ENCODE peak calls at places on chromosome 17, in ten cellular contexts. One of them, this sample, is unnamed.

GRCh38 chr17:19671433-19671832 is 22.9 kb downstream of the ALDH3A2 start:
- DNase-seq in H1: no peak
- DNase-seq in foreskin keratinocyte: no peak
- DNase-seq in ascending aorta: no peak
- DNase-seq in mammary epithelial cell: no peak
- DNase-seq in heart left ventricle: no peak
- DNase-seq in HCT116: no peak
- DNase-seq in stomach: no peak
- DNase-seq in CD4-positive, alpha-beta T cell: no peak
- DNase-seq in K562: no peak
- DNase-seq in this sample: no peak

GRCh38 chr17:1972429-1973160 is 52.5 kb downstream of the RTN4RL1 start:
- DNase-seq in foreskin keratinocyte: no peak
- DNase-seq in K562: no peak
- DNase-seq in stomach: no peak
- DNase-seq in H1: no peak
- DNase-seq in ascending aorta: no peak
- DNase-seq in CD4-positive, alpha-beta T cell: no peak
- DNase-seq in mammary epithelial cell: no peak
- DNase-seq in HCT116: no peak
- DNase-seq in heart left ventricle: peak
- DNase-seq in this sample: no peak

GRCh38 chr17:58513913-58514794 is at the start of gene MTMR4:
- DNase-seq in CD4-positive, alpha-beta T cell: peak
- DNase-seq in mammary epithelial cell: peak
- DNase-seq in ascending aorta: peak
- DNase-seq in stomach: peak
- DNase-seq in K562: peak
- DNase-seq in H1: peak
- DNase-seq in heart left ventricle: peak
- DNase-seq in foreskin keratinocyte: peak
- DNase-seq in HCT116: peak
- DNase-seq in this sample: peak

GRCh38 chr17:8015957-8016631 is 13.7 kb downstream of the GUCY2D start:
- DNase-seq in mammary epithelial cell: no peak
- DNase-seq in K562: peak
- DNase-seq in HCT116: no peak
- DNase-seq in heart left ventricle: no peak
- DNase-seq in foreskin keratinocyte: no peak
- DNase-seq in ascending aorta: no peak
- DNase-seq in CD4-positive, alpha-beta T cell: peak
- DNase-seq in H1: peak
- DNase-seq in stomach: peak
- DNase-seq in this sample: no peak

GRCh38 chr17:76734080-76734840 is 2.9 kb downstream of the SRSF2 start:
- DNase-seq in heart left ventricle: no peak
- DNase-seq in H1: no peak
- DNase-seq in ascending aorta: no peak
- DNase-seq in foreskin keratinocyte: no peak
- DNase-seq in HCT116: no peak
- DNase-seq in mammary epithelial cell: no peak
- DNase-seq in CD4-positive, alpha-beta T cell: no peak
- DNase-seq in stomach: no peak
- DNase-seq in K562: no peak
- DNase-seq in this sample: no peak

GRCh38 chr17:19785854-19786253 is 37.8 kb upstream of the ALDH3A1 start:
- DNase-seq in CD4-positive, alpha-beta T cell: no peak
- DNase-seq in H1: no peak
- DNase-seq in HCT116: no peak
- DNase-seq in K562: no peak
- DNase-seq in stomach: no peak
- DNase-seq in heart left ventricle: no peak
- DNase-seq in mammary epithelial cell: no peak
- DNase-seq in foreskin keratinocyte: no peak
- DNase-seq in ascending aorta: no peak
- DNase-seq in this sample: no peak

GRCh38 chr17:71846561-71846960 is 274.3 kb upstream of the SOX9 start:
- DNase-seq in ascending aorta: no peak
- DNase-seq in H1: no peak
- DNase-seq in CD4-positive, alpha-beta T cell: no peak
- DNase-seq in K562: no peak
- DNase-seq in heart left ventricle: no peak
- DNase-seq in HCT116: no peak
- DNase-seq in foreskin keratinocyte: no peak
- DNase-seq in stomach: no peak
- DNase-seq in mammary epithelial cell: no peak
- DNase-seq in this sample: no peak

GRCh38 chr17:48546924-48547838 is 2.3 kb upstream of the HOXB2 start:
- DNase-seq in K562: peak
- DNase-seq in heart left ventricle: no peak
- DNase-seq in stomach: no peak
- DNase-seq in H1: no peak
- DNase-seq in foreskin keratinocyte: no peak
- DNase-seq in mammary epithelial cell: peak
- DNase-seq in CD4-positive, alpha-beta T cell: no peak
- DNase-seq in ascending aorta: no peak
- DNase-seq in HCT116: no peak
- DNase-seq in this sample: no peak

GRCh38 chr17:15432807-15433547 is 34.4 kb downstream of the CDRT4 start:
- DNase-seq in ascending aorta: no peak
- DNase-seq in CD4-positive, alpha-beta T cell: no peak
- DNase-seq in H1: no peak
- DNase-seq in K562: no peak
- DNase-seq in HCT116: no peak
- DNase-seq in foreskin keratinocyte: no peak
- DNase-seq in stomach: no peak
- DNase-seq in heart left ventricle: no peak
- DNase-seq in mammary epithelial cell: no peak
- DNase-seq in this sample: no peak

GRCh38 chr17:78458739-78459335 is 80.4 kb downstream of the PGS1 start:
- DNase-seq in CD4-positive, alpha-beta T cell: no peak
- DNase-seq in H1: no peak
- DNase-seq in heart left ventricle: no peak
- DNase-seq in stomach: no peak
- DNase-seq in K562: no peak
- DNase-seq in HCT116: no peak
- DNase-seq in ascending aorta: no peak
- DNase-seq in mammary epithelial cell: no peak
- DNase-seq in foreskin keratinocyte: no peak
- DNase-seq in this sample: no peak

GRCh38 chr17:63963123-63963522 is 9.6 kb downstream of the SCN4A start:
- DNase-seq in heart left ventricle: peak
- DNase-seq in foreskin keratinocyte: no peak
- DNase-seq in HCT116: no peak
- DNase-seq in mammary epithelial cell: no peak
- DNase-seq in stomach: no peak
- DNase-seq in H1: no peak
- DNase-seq in ascending aorta: no peak
- DNase-seq in K562: no peak
- DNase-seq in CD4-positive, alpha-beta T cell: no peak
- DNase-seq in this sample: no peak

GRCh38 chr17:42050360-42051012 is at the start of gene C17orf113:
- DNase-seq in K562: peak
- DNase-seq in foreskin keratinocyte: no peak
- DNase-seq in H1: peak
- DNase-seq in mammary epithelial cell: peak
- DNase-seq in heart left ventricle: peak
- DNase-seq in HCT116: no peak
- DNase-seq in ascending aorta: no peak
- DNase-seq in stomach: peak
- DNase-seq in CD4-positive, alpha-beta T cell: peak
- DNase-seq in this sample: no peak
- TF ChIP-seq CTCF in K562: peak
- TF ChIP-seq CTCF in foreskin keratinocyte: peak
- TF ChIP-seq CTCF in H1: peak
- TF ChIP-seq CTCF in mammary epithelial cell: peak
- TF ChIP-seq CTCF in heart left ventricle: peak
- TF ChIP-seq CTCF in HCT116: peak
- TF ChIP-seq CTCF in ascending aorta: peak
- TF ChIP-seq CTCF in stomach: no peak
- TF ChIP-seq CTCF in CD4-positive, alpha-beta T cell: no peak
- TF ChIP-seq CTCF in this sample: peak

GRCh38 chr17:39629494-39629880 is 2.7 kb downstream of the PPP1R1B start:
- DNase-seq in CD4-positive, alpha-beta T cell: no peak
- DNase-seq in stomach: no peak
- DNase-seq in HCT116: no peak
- DNase-seq in ascending aorta: no peak
- DNase-seq in mammary epithelial cell: no peak
- DNase-seq in foreskin keratinocyte: no peak
- DNase-seq in H1: no peak
- DNase-seq in heart left ventricle: no peak
- DNase-seq in K562: no peak
- DNase-seq in this sample: no peak

GRCh38 chr17:39627717-39628516 is 1.2 kb downstream of the PPP1R1B start:
- DNase-seq in K562: no peak
- DNase-seq in HCT116: no peak
- DNase-seq in heart left ventricle: no peak
- DNase-seq in ascending aorta: no peak
- DNase-seq in foreskin keratinocyte: no peak
- DNase-seq in stomach: no peak
- DNase-seq in CD4-positive, alpha-beta T cell: no peak
- DNase-seq in mammary epithelial cell: no peak
- DNase-seq in H1: no peak
- DNase-seq in this sample: no peak

GRCh38 chr17:39628655-39629493 is 2.1 kb downstream of the PPP1R1B start:
- DNase-seq in ascending aorta: no peak
- DNase-seq in heart left ventricle: no peak
- DNase-seq in mammary epithelial cell: no peak
- DNase-seq in stomach: peak
- DNase-seq in foreskin keratinocyte: no peak
- DNase-seq in K562: no peak
- DNase-seq in HCT116: no peak
- DNase-seq in H1: no peak
- DNase-seq in CD4-positive, alpha-beta T cell: no peak
- DNase-seq in this sample: no peak

GRCh38 chr17:39631403-39631802 is 4.7 kb downstream of the PPP1R1B start:
- DNase-seq in heart left ventricle: no peak
- DNase-seq in stomach: no peak
- DNase-seq in ascending aorta: no peak
- DNase-seq in H1: no peak
- DNase-seq in HCT116: no peak
- DNase-seq in K562: no peak
- DNase-seq in foreskin keratinocyte: peak
- DNase-seq in mammary epithelial cell: peak
- DNase-seq in CD4-positive, alpha-beta T cell: no peak
- DNase-seq in this sample: peak

DNA sequence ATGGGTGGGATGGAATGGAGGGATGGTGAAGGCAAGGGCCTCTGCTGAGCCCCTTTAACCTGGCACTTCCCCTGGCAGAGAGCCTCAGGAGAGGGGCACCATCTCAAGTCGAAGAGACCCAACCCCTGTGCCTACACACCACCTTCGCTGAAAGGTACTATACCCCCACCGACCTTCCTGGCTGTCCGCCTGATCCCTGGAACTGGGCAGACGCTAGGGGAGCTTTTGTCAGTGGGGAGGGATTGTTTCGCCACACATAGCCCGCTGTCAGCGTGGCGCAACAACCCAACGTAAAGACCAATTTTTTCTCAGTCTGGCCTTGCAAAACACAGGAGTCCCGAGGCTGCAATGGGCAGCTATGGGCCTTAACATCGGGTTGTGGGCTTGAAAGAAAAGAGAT is 3.1 kb downstream of the PPP1R1B start:
- DNase-seq in HCT116: no peak
- DNase-seq in CD4-positive, alpha-beta T cell: no peak
- DNase-seq in ascending aorta: no peak
- DNase-seq in stomach: no peak
- DNase-seq in foreskin keratinocyte: no peak
- DNase-seq in mammary epithelial cell: no peak
- DNase-seq in K562: no peak
- DNase-seq in H1: no peak
- DNase-seq in heart left ventricle: no peak
- DNase-seq in this sample: peak
- TF ChIP-seq CTCF in HCT116: no peak
- TF ChIP-seq CTCF in CD4-positive, alpha-beta T cell: no peak
- TF ChIP-seq CTCF in ascending aorta: no peak
- TF ChIP-seq CTCF in stomach: no peak
- TF ChIP-seq CTCF in foreskin keratinocyte: no peak
- TF ChIP-seq CTCF in mammary epithelial cell: no peak
- TF ChIP-seq CTCF in K562: no peak
- TF ChIP-seq CTCF in H1: no peak
- TF ChIP-seq CTCF in heart left ventricle: no peak
- TF ChIP-seq CTCF in this sample: no peak

DNA sequence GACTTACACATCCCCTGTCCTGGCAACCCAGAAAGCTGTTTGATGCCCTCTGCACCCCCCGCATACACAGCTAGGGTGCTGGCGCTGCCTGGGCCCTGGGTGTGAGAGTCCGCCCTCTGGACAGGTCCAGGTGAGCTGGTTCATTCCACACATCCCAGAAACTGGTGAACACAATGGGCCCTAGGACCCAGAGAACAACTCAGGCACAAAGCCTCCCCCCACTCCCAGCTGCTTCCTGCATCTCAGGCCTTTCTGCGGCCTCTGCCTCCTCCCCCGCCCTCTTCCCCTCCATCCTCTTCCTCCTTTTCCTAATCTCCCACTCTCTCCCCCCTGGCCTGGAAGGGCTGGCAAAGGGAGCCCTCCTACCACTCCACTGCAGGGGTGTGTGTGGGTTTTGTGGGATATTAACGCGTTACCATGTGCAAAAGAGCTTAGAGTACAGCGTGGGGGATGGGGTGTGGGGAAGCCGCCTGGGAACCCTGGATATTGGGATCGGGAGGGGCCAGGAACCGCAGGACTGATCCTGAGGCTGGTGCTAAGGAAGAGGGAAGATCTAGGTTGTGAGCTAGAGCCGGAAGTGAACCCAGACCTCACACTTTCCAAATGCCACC is 1.6 kb upstream of the PPP1R9B start:
- DNase-seq in heart left ventricle: peak
- DNase-seq in H1: peak
- DNase-seq in K562: peak
- DNase-seq in HCT116: peak
- DNase-seq in foreskin keratinocyte: peak
- DNase-seq in ascending aorta: peak
- DNase-seq in CD4-positive, alpha-beta T cell: no peak
- DNase-seq in stomach: peak
- DNase-seq in mammary epithelial cell: peak
- DNase-seq in this sample: peak
- TF ChIP-seq CTCF in heart left ventricle: no peak
- TF ChIP-seq CTCF in H1: no peak
- TF ChIP-seq CTCF in K562: no peak
- TF ChIP-seq CTCF in HCT116: no peak
- TF ChIP-seq CTCF in foreskin keratinocyte: no peak
- TF ChIP-seq CTCF in ascending aorta: no peak
- TF ChIP-seq CTCF in CD4-positive, alpha-beta T cell: no peak
- TF ChIP-seq CTCF in stomach: no peak
- TF ChIP-seq CTCF in mammary epithelial cell: no peak
- TF ChIP-seq CTCF in this sample: no peak

GRCh38 chr17:28675485-28675884 is 13.5 kb downstream of the SUPT6H start:
- DNase-seq in heart left ventricle: no peak
- DNase-seq in ascending aorta: no peak
- DNase-seq in mammary epithelial cell: no peak
- DNase-seq in K562: no peak
- DNase-seq in stomach: no peak
- DNase-seq in H1: no peak
- DNase-seq in foreskin keratinocyte: no peak
- DNase-seq in HCT116: no peak
- DNase-seq in CD4-positive, alpha-beta T cell: no peak
- DNase-seq in this sample: no peak

DNA sequence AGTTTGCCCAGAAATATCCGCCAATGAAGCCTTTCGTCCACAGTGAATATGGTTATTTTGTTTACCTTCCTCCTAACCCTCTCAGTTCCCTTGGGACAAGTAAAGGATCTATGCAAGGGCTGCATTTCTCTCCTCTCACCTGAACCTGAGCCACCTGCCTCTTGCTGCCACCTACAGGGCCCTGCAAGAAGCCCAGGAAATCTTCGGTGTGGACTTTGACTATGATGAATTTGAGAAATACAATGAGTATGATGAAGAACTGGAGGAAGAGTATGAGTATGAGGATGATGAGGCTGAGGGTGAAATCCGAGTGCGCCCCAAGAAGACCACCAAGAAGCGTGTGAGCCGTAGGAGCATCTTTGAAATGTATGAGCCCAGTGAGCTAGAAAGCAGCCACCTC is 14.0 kb downstream of the SUPT6H start:
- DNase-seq in H1: no peak
- DNase-seq in stomach: no peak
- DNase-seq in ascending aorta: no peak
- DNase-seq in heart left ventricle: no peak
- DNase-seq in mammary epithelial cell: peak
- DNase-seq in foreskin keratinocyte: no peak
- DNase-seq in HCT116: peak
- DNase-seq in K562: no peak
- DNase-seq in CD4-positive, alpha-beta T cell: no peak
- DNase-seq in this sample: peak
- TF ChIP-seq CTCF in H1: peak
- TF ChIP-seq CTCF in stomach: no peak
- TF ChIP-seq CTCF in ascending aorta: no peak
- TF ChIP-seq CTCF in heart left ventricle: no peak
- TF ChIP-seq CTCF in mammary epithelial cell: peak
- TF ChIP-seq CTCF in foreskin keratinocyte: peak
- TF ChIP-seq CTCF in HCT116: peak
- TF ChIP-seq CTCF in K562: peak
- TF ChIP-seq CTCF in CD4-positive, alpha-beta T cell: no peak
- TF ChIP-seq CTCF in this sample: no peak

This sample was measured in MCF 10A.